ENCODE peak calls at places on chromosomes 4 and X, in eight cellular contexts. D, R, P, H, F, S, C and T are unnamed samples.

GRCh38 chr4:61011051-61011450 is 189.1 kb upstream of the ADGRL3 start:
- DNase-seq in S (no peak), H (no peak), R (no peak), P (no peak), F (no peak), C (no peak), D (no peak), T (no peak)

GRCh38 chr4:53019485-53020382 is 157.6 kb downstream of the RASL11B start:
- DNase-seq in R (no peak), F (no peak), D (no peak), P (no peak), C (no peak), S (peak; percentile 79), H (no peak), T (no peak)

GRCh38 chr4:186727977-186728519 is 4.4 kb upstream of the FAT1 start:
- DNase-seq in S (peak; percentile 50), C (no peak), H (no peak), R (peak; percentile 75), F (no peak), D (no peak), P (no peak), T (no peak)

GRCh38 chr4:182808673-182809416 is 108.3 kb downstream of the DCTD start:
- DNase-seq in C (no peak), S (no peak), P (no peak), H (peak; percentile 18), R (no peak), D (no peak), F (no peak), T (peak; percentile 77)

GRCh38 chr4:114281561-114281960 is 302.1 kb upstream of the ARSJ start:
- DNase-seq in S (peak; percentile 64), R (no peak), C (no peak), P (no peak), H (no peak), F (no peak), D (no peak), T (no peak)

GRCh38 chr4:180028682-180029081 is 2214.5 kb upstream of the TENM3 start:
- DNase-seq in P (no peak), H (no peak), D (no peak), S (no peak), F (peak; percentile 84), C (no peak), R (peak; percentile 86), T (no peak)

GRCh38 chr4:94395541-94395940 is 52.9 kb upstream of the HPGDS start:
- DNase-seq in R (no peak), H (no peak), F (no peak), P (no peak), D (no peak), S (peak; percentile 8), C (no peak), T (no peak)

GRCh38 chr4:112277705-112278448 is 7.8 kb downstream of the TIFA start:
- DNase-seq in S (no peak), H (no peak), F (no peak), D (no peak), C (no peak), P (no peak), R (no peak), T (no peak)

GRCh38 chr4:81827568-81828202 is 356.0 kb upstream of the RASGEF1B start:
- DNase-seq in P (no peak), S (no peak), R (no peak), H (no peak), F (no peak), C (no peak), D (no peak), T (no peak)

GRCh38 chr4:2787230-2788100 is 5.4 kb upstream of the SH3BP2 start:
- DNase-seq in P (peak; percentile 55), C (peak; percentile 21), H (no peak), R (no peak), S (no peak), F (peak; percentile 72), D (peak; percentile 54), T (peak; percentile 62)

GRCh38 chr4:47213539-47213938 is 182.2 kb downstream of the GABRB1 start:
- DNase-seq in R (no peak), F (no peak), P (no peak), H (no peak), S (no peak), D (no peak), C (no peak), T (no peak)

GRCh38 chrX:124415115-124415798 is 68.9 kb downstream of the SH2D1A start:
- DNase-seq in F (peak; percentile 39), D (no peak), R (no peak), P (no peak), C (no peak), S (no peak), H (no peak), T (no peak)

GRCh38 chr4:135073389-135073788 is 871.8 kb upstream of the PABPC4L start:
- DNase-seq in S (no peak), H (no peak), R (no peak), P (no peak), C (no peak), F (no peak), D (no peak), T (no peak)

GRCh38 chr4:182144621-182145359 is 98.4 kb upstream of the TENM3 start:
- DNase-seq in R (peak; percentile 53), F (no peak), C (no peak), S (no peak), P (no peak), D (no peak), H (no peak), T (no peak)

DNA sequence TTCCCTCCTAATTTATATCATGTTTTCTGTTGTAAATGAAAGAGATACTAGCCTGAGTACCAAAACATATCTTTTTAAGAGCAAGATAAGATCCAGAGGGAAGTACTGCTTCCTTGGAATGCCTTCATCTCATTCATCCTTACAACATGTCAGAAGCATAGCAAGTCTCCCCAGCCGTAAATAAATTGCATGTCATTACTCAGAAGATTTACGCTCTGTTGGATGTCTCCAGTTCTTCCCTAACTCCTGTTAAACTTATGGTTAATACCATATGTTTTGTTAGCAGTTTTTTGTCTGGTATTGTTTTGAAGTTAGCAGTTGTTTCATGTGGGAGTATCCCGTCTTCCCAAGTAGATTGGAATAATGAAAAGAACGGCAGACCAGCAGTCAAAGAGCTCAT is 7.5 kb upstream of the GPC3 start:
- DNase-seq in C (no peak), F (no peak), R (no peak), S (no peak), H (no peak), P (no peak), D (no peak), T (no peak)
- H3K4me1 ChIP-seq in C (no peaks in the 10 kb centered on the region), F (no peaks in the 10 kb centered on the region), R (peaks cover 21% of the 10 kb centered on the region), S (peaks cover under 1% of the 10 kb centered on the region), H (no peaks in the 10 kb centered on the region), P (no peaks in the 10 kb centered on the region), D (no peaks in the 10 kb centered on the region), T (no peaks in the 10 kb centered on the region)

DNA sequence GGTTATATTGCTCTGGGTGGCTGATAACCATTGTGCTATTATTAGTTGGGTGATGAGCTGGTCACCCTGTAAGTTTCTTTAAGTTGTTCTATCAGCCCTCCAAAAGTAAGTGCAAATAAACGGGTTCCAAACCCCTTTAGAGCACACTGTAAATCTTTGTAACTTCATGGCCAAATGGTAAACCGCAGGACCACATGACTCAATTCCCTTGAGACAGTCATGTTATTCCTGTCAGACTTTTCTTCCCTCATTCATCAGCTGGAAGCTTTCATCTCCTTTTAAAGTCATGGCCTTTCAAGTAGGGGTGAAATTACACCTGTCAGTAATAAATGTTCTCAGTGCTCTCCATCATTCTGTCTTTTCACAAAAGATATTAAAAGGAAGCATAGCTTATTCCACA is 275.3 kb downstream of the CFAP299 start:
- DNase-seq in P (no peak), D (no peak), C (no peak), F (peak; percentile 99), H (no peak), R (no peak), S (peak; percentile 25), T (no peak)
- H3K9me3 ChIP-seq in P (no peaks in the 10 kb centered on the region), D (no peaks in the 10 kb centered on the region), C (no peaks in the 10 kb centered on the region), F (peaks cover 49% of the 10 kb centered on the region), H (no peaks in the 10 kb centered on the region), R (no peaks in the 10 kb centered on the region), S (no peaks in the 10 kb centered on the region), T (no peaks in the 10 kb centered on the region)

DNA sequence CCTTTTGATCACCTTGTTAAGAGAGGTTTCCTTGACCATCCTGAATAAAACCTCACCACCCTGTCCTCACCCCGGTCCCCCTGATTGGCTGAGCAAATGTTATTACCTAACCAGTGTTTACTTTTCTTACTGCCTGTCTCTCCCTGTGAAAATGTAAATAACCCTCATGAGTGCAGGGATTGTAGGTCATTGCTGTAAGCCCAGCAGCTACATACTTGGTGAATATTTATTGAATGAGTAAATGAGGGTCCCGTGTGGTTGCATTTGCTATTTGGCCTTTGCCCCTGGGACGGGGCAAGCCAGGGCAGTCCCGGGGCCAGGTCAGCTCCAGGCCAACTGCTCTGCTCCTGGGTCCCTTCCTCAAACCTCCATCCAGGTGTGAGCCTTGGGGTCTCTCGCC is 55.5 kb upstream of the CLCN4 start:
- DNase-seq in R (no peak), F (no peak), H (no peak), D (no peak), P (no peak), S (no peak), C (no peak), T (no peak)
- H3K27ac ChIP-seq in R (no peak overlapping the region), F (no peak overlapping the region), H (no peak overlapping the region), D (no peak overlapping the region), P (peak overlapping the region; percentile 81), S (no peak overlapping the region), C (no peak overlapping the region), T (no peak overlapping the region)

GRCh38 chr4:6277139-6277802 is 7.6 kb downstream of the WFS1 start:
- DNase-seq in F (no peak), S (no peak), D (peak; percentile 59), H (no peak), P (no peak), R (no peak), C (no peak), T (no peak)
- H3K4me1 ChIP-seq in F (peaks cover 52% of the 10 kb centered on the region), S (no peaks in the 10 kb centered on the region), D (peaks cover 72% of the 10 kb centered on the region), H (peaks cover 13% of the 10 kb centered on the region), P (peaks cover 85% of the 10 kb centered on the region), R (no peaks in the 10 kb centered on the region), C (peaks cover 50% of the 10 kb centered on the region), T (peaks cover 14% of the 10 kb centered on the region)

DNA sequence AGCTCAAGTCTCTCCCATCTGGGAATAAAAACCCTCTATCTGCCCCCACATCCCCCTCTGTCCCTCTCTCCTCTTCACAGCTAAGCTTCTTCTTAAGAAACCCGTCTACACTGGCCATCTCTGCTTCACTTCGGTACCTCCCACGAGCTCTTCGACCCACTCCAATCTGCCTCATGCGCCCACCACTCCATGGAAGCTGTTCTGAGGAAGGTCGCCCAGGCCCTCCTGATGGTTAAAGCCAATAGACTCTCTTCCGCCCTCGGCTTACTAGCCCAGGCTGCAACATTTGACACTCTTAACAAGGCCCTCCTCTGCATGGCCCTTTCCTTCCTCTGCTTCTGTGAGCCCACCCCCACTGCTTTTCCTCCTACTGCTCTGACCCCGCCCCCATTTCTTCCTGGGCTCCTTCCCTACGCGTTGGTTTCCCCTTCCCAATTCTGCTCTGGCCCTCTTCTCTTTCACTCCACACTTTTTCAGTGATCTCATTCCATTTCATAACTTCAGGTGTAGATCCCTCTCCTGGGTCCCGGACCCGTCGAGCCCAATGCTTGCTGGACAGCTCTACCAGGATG is 11.8 kb downstream of the IQSEC2 start:
- DNase-seq in F (no peak), C (no peak), H (no peak), P (no peak), S (no peak), R (no peak), D (no peak), T (no peak)
- H3K9me3 ChIP-seq in F (no peaks in the 10 kb centered on the region), C (no peaks in the 10 kb centered on the region), H (no peaks in the 10 kb centered on the region), P (no peaks in the 10 kb centered on the region), S (no peaks in the 10 kb centered on the region), R (no peaks in the 10 kb centered on the region), D (no peaks in the 10 kb centered on the region), T (no peaks in the 10 kb centered on the region)

GRCh38 chr4:37892641-37893040 is 1.8 kb downstream of the TBC1D1 start:
- DNase-seq in F (peak; percentile 74), H (no peak), C (no peak), P (peak; percentile 32), R (no peak), D (no peak), S (no peak), T (peak; percentile 36)
- H3K27ac ChIP-seq in F (peak overlapping the region; percentile 78), H (peak overlapping the region; percentile 56), C (peak overlapping the region; percentile 90), P (peak overlapping the region; percentile 94), R (no peak overlapping the region), D (peak overlapping the region; percentile 91), S (no peak overlapping the region), T (peak overlapping the region; percentile 61)